ENCODE peak calls at places on chromosomes 4 and X, in seven cellular contexts. One of them, this sample, is unnamed.

GRCh38 chr4:38279650-38280322 is 319.6 kb downstream of the PTTG2 start:
- DNase-seq in SK-N-SH: no peak
- DNase-seq in HCT116: no peak
- DNase-seq in H1: no peak
- DNase-seq in HepG2: no peak
- DNase-seq in GM12878: no peak
- DNase-seq in K562: no peak
- DNase-seq in this sample: no peak

GRCh38 chr4:8595237-8596087 is 2.9 kb downstream of the CPZ start:
- DNase-seq in HepG2: no peak
- DNase-seq in HCT116: no peak
- DNase-seq in GM12878: no peak
- DNase-seq in H1: no peak
- DNase-seq in K562: no peak
- DNase-seq in SK-N-SH: no peak
- DNase-seq in this sample: no peak

GRCh38 chr4:119300072-119300387 is 21.9 kb downstream of the FABP2 start:
- DNase-seq in HepG2: no peak
- DNase-seq in GM12878: peak
- DNase-seq in HCT116: no peak
- DNase-seq in K562: peak
- DNase-seq in H1: no peak
- DNase-seq in SK-N-SH: peak
- DNase-seq in this sample: no peak

GRCh38 chr4:48191758-48192157 is 57.7 kb upstream of the TXK start:
- DNase-seq in HCT116: no peak
- DNase-seq in GM12878: no peak
- DNase-seq in K562: no peak
- DNase-seq in SK-N-SH: no peak
- DNase-seq in H1: no peak
- DNase-seq in HepG2: no peak
- DNase-seq in this sample: no peak

GRCh38 chrX:56588397-56589188 is 25.2 kb downstream of the UBQLN2 start:
- DNase-seq in GM12878: no peak
- DNase-seq in H1: no peak
- DNase-seq in K562: no peak
- DNase-seq in HepG2: no peak
- DNase-seq in SK-N-SH: no peak
- DNase-seq in HCT116: no peak
- DNase-seq in this sample: no peak

GRCh38 chr4:23212558-23212957 is 519.8 kb downstream of the GBA3 start:
- DNase-seq in SK-N-SH: no peak
- DNase-seq in K562: no peak
- DNase-seq in GM12878: no peak
- DNase-seq in H1: no peak
- DNase-seq in HepG2: no peak
- DNase-seq in HCT116: no peak
- DNase-seq in this sample: no peak

GRCh38 chr4:68021185-68021584 is 57.9 kb upstream of the TMPRSS11A start:
- DNase-seq in K562: peak
- DNase-seq in GM12878: no peak
- DNase-seq in SK-N-SH: no peak
- DNase-seq in HCT116: peak
- DNase-seq in HepG2: no peak
- DNase-seq in H1: no peak
- DNase-seq in this sample: no peak

GRCh38 chr4:55941881-55942280 is 6.9 kb upstream of the CEP135 start:
- DNase-seq in H1: no peak
- DNase-seq in K562: no peak
- DNase-seq in SK-N-SH: peak
- DNase-seq in HepG2: no peak
- DNase-seq in HCT116: no peak
- DNase-seq in GM12878: no peak
- DNase-seq in this sample: no peak

GRCh38 chr4:52824603-52825310 is 37.4 kb upstream of the RASL11B start:
- DNase-seq in H1: no peak
- DNase-seq in K562: no peak
- DNase-seq in HepG2: peak
- DNase-seq in SK-N-SH: peak
- DNase-seq in HCT116: no peak
- DNase-seq in GM12878: no peak
- DNase-seq in this sample: no peak

DNA sequence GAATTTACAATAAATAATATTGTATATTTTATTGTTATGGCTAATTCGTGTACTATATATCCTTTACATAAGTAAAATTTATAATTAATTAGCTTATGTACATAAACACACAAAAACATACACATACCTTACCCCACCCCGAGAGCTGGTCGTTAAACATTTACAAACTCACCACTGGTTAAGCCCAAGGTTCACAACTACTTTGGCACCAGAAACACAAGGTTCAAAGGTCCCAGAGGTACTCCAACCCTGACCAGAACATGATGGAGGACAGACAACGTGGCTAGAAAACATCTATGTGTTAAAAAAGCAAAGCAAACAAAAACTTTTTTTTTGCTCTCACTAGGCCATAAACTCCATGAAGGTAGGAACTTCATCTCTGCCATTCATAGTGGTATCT is 37.7 kb downstream of the SLC25A5 start:
- DNase-seq in K562: no peak
- DNase-seq in H1: no peak
- DNase-seq in HepG2: peak
- DNase-seq in GM12878: no peak
- DNase-seq in HCT116: no peak
- DNase-seq in SK-N-SH: no peak
- DNase-seq in this sample: no peak
- TF ChIP-seq YY1 in K562: no peak
- TF ChIP-seq YY1 in H1: no peak
- TF ChIP-seq YY1 in HepG2: peak
- TF ChIP-seq YY1 in GM12878: no peak
- TF ChIP-seq YY1 in HCT116: no peak
- TF ChIP-seq YY1 in SK-N-SH: no peak
- TF ChIP-seq YY1 in this sample: no peak

DNA sequence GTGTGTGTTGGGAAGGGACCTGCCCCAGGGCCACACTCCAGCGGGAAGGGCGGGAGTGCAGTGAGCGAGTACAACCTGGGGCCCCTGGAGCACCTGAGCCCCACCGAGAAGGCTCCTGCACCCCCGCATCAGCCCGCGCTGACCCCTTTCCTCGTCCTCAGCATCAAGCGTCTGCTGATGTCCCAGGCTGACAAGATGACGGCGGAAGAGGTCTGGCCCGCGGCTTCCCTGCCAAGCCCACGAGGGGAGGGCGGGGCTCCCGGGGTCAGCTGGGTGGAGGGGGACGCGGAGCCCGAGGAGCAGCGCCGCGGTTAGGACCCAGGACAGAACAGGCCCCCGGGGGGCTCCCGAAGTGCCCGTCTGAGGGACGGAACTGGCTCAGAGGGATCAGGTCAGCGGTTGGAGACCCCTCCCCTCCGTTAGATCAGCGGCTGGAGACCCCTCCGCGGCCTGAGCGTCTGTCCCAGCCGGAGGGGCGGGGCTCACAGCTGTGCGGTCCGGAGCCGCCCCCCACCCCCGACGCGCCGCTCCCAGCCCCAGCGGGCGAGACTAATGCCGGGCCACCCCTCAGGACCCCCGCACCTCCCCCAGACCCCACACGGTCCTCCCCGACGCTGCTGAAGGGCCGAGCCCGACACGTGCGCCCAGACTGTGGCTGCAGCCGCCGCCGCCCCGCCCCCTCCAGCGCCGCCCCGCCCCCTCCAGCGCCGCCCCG is 6.7 kb downstream of the MYL5 start:
- DNase-seq in HepG2: no peak
- DNase-seq in K562: peak
- DNase-seq in SK-N-SH: peak
- DNase-seq in HCT116: no peak
- DNase-seq in H1: no peak
- DNase-seq in GM12878: no peak
- DNase-seq in this sample: no peak
- H3K9ac ChIP-seq in HepG2: peak
- H3K9ac ChIP-seq in K562: peak
- H3K9ac ChIP-seq in SK-N-SH: peak
- H3K9ac ChIP-seq in HCT116: no peak
- H3K9ac ChIP-seq in H1: no peak
- H3K9ac ChIP-seq in GM12878: peak
- H3K9ac ChIP-seq in this sample: peak

GRCh38 chr4:123699823-123700822 is 303.5 kb downstream of the SPRY1 start:
- DNase-seq in HCT116: no peak
- DNase-seq in GM12878: no peak
- DNase-seq in K562: no peak
- DNase-seq in HepG2: peak
- DNase-seq in SK-N-SH: no peak
- DNase-seq in H1: no peak
- DNase-seq in this sample: no peak
- TF ChIP-seq YY1 in HCT116: no peak
- TF ChIP-seq YY1 in GM12878: no peak
- TF ChIP-seq YY1 in K562: no peak
- TF ChIP-seq YY1 in HepG2: no peak
- TF ChIP-seq YY1 in SK-N-SH: peak
- TF ChIP-seq YY1 in H1: no peak
- TF ChIP-seq YY1 in this sample: no peak

GRCh38 chrX:19539665-19540064 is 24.4 kb upstream of the MAP3K15 start:
- DNase-seq in K562: no peak
- DNase-seq in HepG2: no peak
- DNase-seq in H1: no peak
- DNase-seq in GM12878: no peak
- DNase-seq in SK-N-SH: no peak
- DNase-seq in HCT116: no peak
- DNase-seq in this sample: no peak

GRCh38 chrX:19543020-19543715 is 27.9 kb upstream of the MAP3K15 start:
- DNase-seq in HepG2: no peak
- DNase-seq in GM12878: no peak
- DNase-seq in H1: no peak
- DNase-seq in K562: no peak
- DNase-seq in HCT116: no peak
- DNase-seq in SK-N-SH: no peak
- DNase-seq in this sample: no peak

GRCh38 chrX:19541196-19541595 is 25.9 kb upstream of the MAP3K15 start:
- DNase-seq in SK-N-SH: no peak
- DNase-seq in HCT116: no peak
- DNase-seq in H1: no peak
- DNase-seq in K562: no peak
- DNase-seq in HepG2: no peak
- DNase-seq in GM12878: no peak
- DNase-seq in this sample: no peak

GRCh38 chrX:19541931-19542330 is 26.6 kb upstream of the MAP3K15 start:
- DNase-seq in H1: no peak
- DNase-seq in K562: no peak
- DNase-seq in HepG2: no peak
- DNase-seq in HCT116: no peak
- DNase-seq in SK-N-SH: no peak
- DNase-seq in GM12878: no peak
- DNase-seq in this sample: no peak

GRCh38 chrX:19540076-19540475 is 24.8 kb upstream of the MAP3K15 start:
- DNase-seq in HCT116: no peak
- DNase-seq in GM12878: no peak
- DNase-seq in SK-N-SH: no peak
- DNase-seq in H1: no peak
- DNase-seq in HepG2: no peak
- DNase-seq in K562: no peak
- DNase-seq in this sample: no peak
- H3K9ac ChIP-seq in HCT116: no peak
- H3K9ac ChIP-seq in GM12878: no peak
- H3K9ac ChIP-seq in SK-N-SH: no peak
- H3K9ac ChIP-seq in H1: no peak
- H3K9ac ChIP-seq in HepG2: no peak
- H3K9ac ChIP-seq in K562: no peak
- H3K9ac ChIP-seq in this sample: no peak

DNA sequence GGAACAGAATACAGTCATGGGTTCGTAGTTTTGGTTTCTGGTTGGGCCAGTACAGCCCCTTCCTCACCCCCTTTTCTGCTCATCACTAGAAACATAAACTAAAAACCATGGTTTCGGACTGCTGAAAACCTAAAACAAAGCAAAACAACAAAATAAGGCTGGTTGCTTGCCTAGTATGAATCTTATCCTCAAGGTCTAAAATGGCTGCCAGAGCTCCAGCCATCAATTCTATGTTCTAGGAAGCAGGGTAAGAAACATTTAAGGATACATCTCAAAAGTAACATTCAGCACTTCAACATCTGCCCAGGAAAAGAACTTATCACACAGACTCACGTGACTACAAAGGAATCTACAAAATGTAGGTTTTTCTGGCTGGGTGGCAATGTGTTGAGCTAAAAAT is 31.5 kb downstream of the PPP3CA start:
- DNase-seq in H1: no peak
- DNase-seq in K562: no peak
- DNase-seq in SK-N-SH: no peak
- DNase-seq in HepG2: no peak
- DNase-seq in HCT116: no peak
- DNase-seq in GM12878: no peak
- DNase-seq in this sample: no peak
- TF ChIP-seq YY1 in H1: no peak
- TF ChIP-seq YY1 in K562: no peak
- TF ChIP-seq YY1 in SK-N-SH: no peak
- TF ChIP-seq YY1 in HepG2: no peak
- TF ChIP-seq YY1 in HCT116: no peak
- TF ChIP-seq YY1 in GM12878: no peak
- TF ChIP-seq YY1 in this sample: no peak

GRCh38 chr4:82376109-82376508 is 2.3 kb upstream of the HNRNPD start:
- DNase-seq in SK-N-SH: no peak
- DNase-seq in GM12878: no peak
- DNase-seq in HepG2: no peak
- DNase-seq in H1: no peak
- DNase-seq in K562: no peak
- DNase-seq in HCT116: no peak
- DNase-seq in this sample: no peak
- H3K9ac ChIP-seq in SK-N-SH: no peak
- H3K9ac ChIP-seq in GM12878: no peak
- H3K9ac ChIP-seq in HepG2: no peak
- H3K9ac ChIP-seq in H1: no peak
- H3K9ac ChIP-seq in K562: peak
- H3K9ac ChIP-seq in HCT116: no peak
- H3K9ac ChIP-seq in this sample: no peak

DNA sequence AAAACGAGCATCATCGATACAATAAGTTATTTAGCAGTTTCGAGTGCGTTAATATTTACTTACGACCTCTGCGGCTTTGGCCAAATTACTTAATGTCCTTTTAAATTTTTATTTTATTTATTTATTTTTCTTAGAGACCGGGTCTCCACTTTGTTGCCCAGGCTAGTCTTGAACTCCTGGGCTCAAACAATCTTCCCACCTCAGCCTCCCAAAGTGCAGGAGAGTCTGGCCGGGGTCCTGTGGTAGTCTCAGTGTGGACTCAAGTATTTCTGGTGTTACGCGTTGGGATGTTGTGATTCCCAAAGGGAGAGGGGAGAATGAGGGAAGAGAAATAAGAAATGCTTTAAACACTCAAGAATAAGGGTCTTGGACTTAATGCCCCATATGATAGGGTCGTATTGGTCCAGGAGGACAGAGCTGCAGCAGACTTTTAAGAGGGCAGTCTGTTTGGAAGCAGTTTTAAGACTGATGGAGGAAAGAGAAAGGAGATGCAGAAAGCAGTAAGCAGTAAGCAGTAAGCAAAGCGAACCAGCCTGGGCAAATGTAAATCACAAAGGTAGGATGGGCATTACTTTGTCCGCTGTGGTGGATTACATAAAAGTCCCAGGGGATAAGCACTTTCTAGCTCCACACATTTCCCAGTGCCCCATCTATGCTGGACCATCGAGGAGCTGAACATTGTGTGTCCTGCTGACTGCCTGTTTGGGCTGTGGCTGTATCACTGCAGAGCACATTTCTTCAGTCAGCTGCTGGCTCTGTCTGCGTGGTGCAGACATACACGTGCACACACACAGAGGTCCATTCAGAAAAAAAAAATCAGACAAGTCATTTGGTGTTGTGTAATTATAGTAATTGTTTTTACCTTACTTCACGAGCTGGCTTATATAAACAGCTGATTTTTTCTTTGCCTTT is 767 bp upstream of the PDLIM3 start:
- DNase-seq in HCT116: no peak
- DNase-seq in GM12878: no peak
- DNase-seq in H1: no peak
- DNase-seq in HepG2: no peak
- DNase-seq in K562: no peak
- DNase-seq in SK-N-SH: peak
- DNase-seq in this sample: no peak
- TF ChIP-seq YY1 in HCT116: no peak
- TF ChIP-seq YY1 in GM12878: no peak
- TF ChIP-seq YY1 in H1: no peak
- TF ChIP-seq YY1 in HepG2: no peak
- TF ChIP-seq YY1 in K562: no peak
- TF ChIP-seq YY1 in SK-N-SH: no peak
- TF ChIP-seq YY1 in this sample: no peak